ENCODE peak calls at places on chromosome 4, in five cellular contexts. H is hepatocyte, U is adipocyte, Y is GM23338, I is right lobe of liver. P is an unnamed sample.
A peak's percentile ranks its signal among the peaks of the same experiment; 100 is the strongest.

GRCh38 chr4:15964159-15964558 is 1.2 kb upstream of the FGFBP2 start:
- DNase-seq in H (no peak), U (no peak), I (no peak), Y (peak; percentile 57), P (no peak)

GRCh38 chr4:153529646-153530045 is 63.5 kb downstream of the TMEM131L start:
- DNase-seq in Y (no peak), I (no peak), H (no peak), U (peak; percentile 61), P (no peak)

GRCh38 chr4:117491531-117491930 is 406.2 kb upstream of the TRAM1L1 start:
- DNase-seq in U (no peak), Y (no peak), H (no peak), I (no peak), P (no peak)

GRCh38 chr4:3338321-3338838 is 45.6 kb downstream of the RGS12 start:
- DNase-seq in Y (no peak), H (no peak), I (no peak), U (no peak), P (no peak)

GRCh38 chr4:77193511-77194236 is 36.7 kb downstream of the CCNG2 start:
- DNase-seq in Y (peak; percentile 95), H (no peak), U (no peak), I (peak; percentile 60), P (no peak)

GRCh38 chr4:2935762-2936743 is 27.2 kb downstream of the NOP14 start:
- DNase-seq in I (peak; percentile 41), H (peak; percentile 47), U (no peak), Y (no peak), P (no peak)

GRCh38 chr4:20283039-20283438 is 31.3 kb downstream of the SLIT2 start:
- DNase-seq in Y (peak; percentile 94), I (no peak), H (no peak), U (no peak), P (no peak)

GRCh38 chr4:79141530-79141929 is 184.3 kb downstream of the NAA11 start:
- DNase-seq in Y (peak; percentile 40), H (peak; percentile 59), U (peak; percentile 18), I (no peak), P (no peak)

GRCh38 chr4:124965492-124965891 is 253.0 kb upstream of the ANKRD50 start:
- DNase-seq in U (no peak), Y (no peak), H (no peak), I (no peak), P (no peak)

GRCh38 chr4:78565971-78566372 is 14.4 kb downstream of the ANXA3 start:
- DNase-seq in U (peak; percentile 85), Y (peak; percentile 57), I (no peak), H (peak; percentile 69), P (peak; percentile 31)

GRCh38 chr4:89204624-89205023 is 93.3 kb downstream of the TIGD2 start:
- DNase-seq in Y (no peak), I (no peak), U (peak; percentile 62), H (no peak), P (no peak)

GRCh38 chr4:69649629-69650028 is 3.4 kb downstream of the UGT2A1 start:
- DNase-seq in H (no peak), I (no peak), Y (no peak), U (no peak), P (no peak)

GRCh38 chr4:7158081-7158750 is 34.1 kb upstream of the SORCS2 start:
- DNase-seq in U (no peak), I (peak; percentile 13), Y (no peak), H (no peak), P (no peak)

GRCh38 chr4:37715889-37716402 is 29.8 kb upstream of the RELL1 start:
- DNase-seq in I (no peak), U (no peak), H (peak; percentile 59), Y (no peak), P (peak; percentile 63)

GRCh38 chr4:76659103-76659490 is 224.1 kb downstream of the SHROOM3 start:
- DNase-seq in H (no peak), I (no peak), U (no peak), Y (no peak), P (no peak)

GRCh38 chr4:72846280-72847111 is 223.0 kb downstream of the COX18 start:
- DNase-seq in I (no peak), U (no peak), H (peak; percentile 48), Y (peak; percentile 84), P (no peak)

GRCh38 chr4:3868146-3868840 is 102.1 kb downstream of the ADRA2C start:
- DNase-seq in U (peak; percentile 34), H (peak; percentile 42), Y (peak; percentile 81), I (peak; percentile 32), P (no peak)

GRCh38 chr4:52869196-52869595 is 7.1 kb downstream of the RASL11B start:
- DNase-seq in Y (no peak), H (peak; percentile 68), I (no peak), U (peak; percentile 33), P (no peak)

GRCh38 chr4:52870225-52870624 is 8.1 kb downstream of the RASL11B start:
- DNase-seq in I (no peak), U (no peak), H (no peak), Y (no peak), P (no peak)

GRCh38 chr4:52866734-52867133 is 4.6 kb downstream of the RASL11B start:
- DNase-seq in I (no peak), Y (no peak), H (no peak), U (no peak), P (no peak)

GRCh38 chr4:52868138-52868537 is 6.0 kb downstream of the RASL11B start:
- DNase-seq in Y (peak; percentile 62), H (peak; percentile 46), U (no peak), I (no peak), P (peak; percentile 19)

DNA sequence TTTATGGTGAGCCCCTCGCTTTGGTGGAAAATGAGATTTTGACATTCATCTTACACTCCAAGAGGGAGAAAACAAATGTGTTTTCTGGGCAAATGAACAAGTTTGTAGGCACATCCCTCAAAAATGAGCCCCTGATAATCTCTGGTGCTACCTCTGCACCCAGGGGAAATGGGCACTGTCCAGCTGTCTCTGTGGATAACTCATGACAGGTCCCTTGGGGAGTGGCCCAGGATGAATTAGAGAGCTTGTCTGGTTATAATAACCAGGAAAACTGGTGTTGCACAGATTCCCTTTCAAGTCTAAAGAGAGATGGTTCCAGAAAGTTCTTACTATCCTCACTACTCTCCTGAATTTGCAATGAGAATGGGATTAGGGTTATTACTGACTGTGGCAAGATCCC is 7.5 kb downstream of the RASL11B start:
- DNase-seq in H (no peak), I (no peak), Y (no peak), U (no peak), P (no peak)
- H3K4me1 ChIP-seq in H (peaks cover 40% of the 10 kb centered on the region), I (no peaks in the 10 kb centered on the region), Y (peaks cover 40% of the 10 kb centered on the region), U (peaks cover 28% of the 10 kb centered on the region), P (no peaks in the 10 kb centered on the region)

GRCh38 chr4:43071069-43071468 is 178.6 kb downstream of the GRXCR1 start:
- DNase-seq in U (no peak), Y (no peak), I (no peak), H (no peak), P (no peak)
- H3K4me1 ChIP-seq in U (no peaks in the 10 kb centered on the region), Y (no peaks in the 10 kb centered on the region), I (no peaks in the 10 kb centered on the region), H (no peaks in the 10 kb centered on the region), P (no peaks in the 10 kb centered on the region)

DNA sequence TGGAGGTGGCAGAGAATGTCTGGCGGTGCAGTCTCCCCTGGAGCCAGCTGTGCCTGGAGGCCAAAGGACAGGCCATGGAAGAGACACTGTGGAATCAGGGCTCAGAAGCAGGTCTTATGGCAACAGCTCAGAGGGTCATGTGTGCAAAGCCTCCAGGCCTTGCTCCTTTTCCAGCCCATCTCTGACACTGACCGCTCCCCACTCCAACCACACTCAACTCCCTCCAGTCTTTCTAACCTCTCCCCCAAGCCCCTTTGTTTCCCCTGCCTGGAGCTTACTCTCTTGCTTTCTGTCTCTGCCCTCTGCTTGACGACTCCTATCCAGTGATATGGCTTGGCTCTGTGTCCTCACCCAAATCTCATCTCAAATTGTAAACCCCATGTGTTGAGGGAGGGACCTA is 34.2 kb upstream of the CRMP1 start:
- DNase-seq in Y (no peak), U (no peak), I (no peak), H (no peak), P (no peak)
- H3K4me1 ChIP-seq in Y (peaks cover 10% of the 10 kb centered on the region), U (no peaks in the 10 kb centered on the region), I (no peaks in the 10 kb centered on the region), H (no peaks in the 10 kb centered on the region), P (no peaks in the 10 kb centered on the region)

GRCh38 chr4:53913771-53914170 is 150.6 kb downstream of the CHIC2 start:
- DNase-seq in I (no peak), Y (no peak), H (no peak), U (no peak), P (no peak)
- H3K4me1 ChIP-seq in I (peaks cover 6% of the 10 kb centered on the region), Y (no peaks in the 10 kb centered on the region), H (peaks cover 5% of the 10 kb centered on the region), U (peaks cover 31% of the 10 kb centered on the region), P (peaks cover 37% of the 10 kb centered on the region)